ENCODE peak calls at places on chromosomes 5 and 9, in five cellular contexts. J, X, D, C and S are unnamed samples.

GRCh38 chr5:132100672-132101261 is 27.2 kb downstream of the CSF2 start:
- DNase-seq in X (no peak), C (no peak), J (no peak), D (no peak), S (no peak)

GRCh38 chr9:37370968-37371563 is 51.4 kb upstream of the GRHPR start:
- DNase-seq in C (no peak), D (no peak), J (no peak), X (no peak), S (no peak)

GRCh38 chr5:125316913-125317545 is 570.6 kb upstream of the ZNF608 start:
- DNase-seq in X (no peak), J (no peak), C (no peak), D (no peak), S (no peak)

GRCh38 chr5:179793470-179794139 is at the start of gene LTC4S:
- DNase-seq in J (no peak), X (peak; percentile 79), D (peak; percentile 22), C (peak; percentile 51), S (peak; percentile 77)

GRCh38 chr5:62579761-62580160 is 1.1 kb downstream of the LRRC70 start:
- DNase-seq in C (no peak), D (no peak), J (no peak), X (no peak), S (no peak)

GRCh38 chr9:85223506-85224108 is 518.1 kb downstream of the AGTPBP1 start:
- DNase-seq in C (no peak), D (peak; percentile 63), J (no peak), X (no peak), S (no peak)

GRCh38 chr5:2914022-2914661 is 162.7 kb upstream of the IRX2 start:
- DNase-seq in J (no peak), D (no peak), X (no peak), C (no peak), S (peak; percentile 11)

GRCh38 chr9:14097215-14097614 is 216.7 kb downstream of the NFIB start:
- DNase-seq in J (peak; percentile 31), X (no peak), D (peak; percentile 9), C (no peak), S (no peak)

GRCh38 chr5:68727931-68728330 is 365.9 kb upstream of the SLC30A5 start:
- DNase-seq in J (no peak), X (no peak), D (no peak), C (no peak), S (no peak)